ENCODE peak calls at places on chromosome 7, in five cellular contexts. A, N, F, O and B are unnamed samples.
A peak's percentile ranks its signal among the peaks of the same experiment; 100 is the strongest.

GRCh38 chr7:234041-234711 is 41.8 kb downstream of the FAM20C start:
- DNase-seq in A (no peak), N (peak; percentile 55), F (no peak), O (no peak), B (no peak)

GRCh38 chr7:54878339-54878738 is 119.3 kb upstream of the SEC61G start:
- DNase-seq in A (no peak), N (no peak), F (no peak), O (no peak), B (peak; percentile 46)

GRCh38 chr7:117872565-117873055 is 631 bp downstream of the CTTNBP2 start:
- DNase-seq in A (no peak), N (peak; percentile 31), F (peak; percentile 28), O (peak; percentile 6), B (peak; percentile 68)

GRCh38 chr7:136845899-136846465 is 22.5 kb upstream of the CHRM2 start:
- DNase-seq in A (no peak), N (no peak), F (no peak), O (no peak), B (no peak)

GRCh38 chr7:26490631-26491624 is 199.3 kb downstream of the SNX10 start:
- DNase-seq in A (no peak), N (no peak), F (no peak), O (no peak), B (no peak)

GRCh38 chr7:7761340-7761973 is 43.0 kb upstream of the RPA3 start:
- DNase-seq in A (no peak), N (no peak), F (no peak), O (peak; percentile 26), B (no peak)

GRCh38 chr7:5652118-5652517 is 129.3 kb downstream of the RNF216 start:
- DNase-seq in A (no peak), N (no peak), F (no peak), O (no peak), B (no peak)

GRCh38 chr7:82467020-82467419 is 23.4 kb upstream of the CACNA2D1 start:
- DNase-seq in A (no peak), N (no peak), F (no peak), O (no peak), B (no peak)

GRCh38 chr7:41029072-41029492 is 673.8 kb downstream of the INHBA start:
- DNase-seq in A (no peak), N (no peak), F (no peak), O (peak; percentile 41), B (peak; percentile 89)

GRCh38 chr7:101814081-101814995 is 3.1 kb upstream of the CUX1 start:
- DNase-seq in A (peak; percentile 82), N (peak; percentile 48), F (peak; percentile 68), O (no peak), B (peak; percentile 96)

GRCh38 chr7:34058791-34059550 is 153.6 kb downstream of the BMPER start:
- DNase-seq in A (no peak), N (no peak), F (peak; percentile 53), O (no peak), B (no peak)

GRCh38 chr7:85033263-85033662 is 153.6 kb downstream of the SEMA3D start:
- DNase-seq in A (no peak), N (no peak), F (no peak), O (no peak), B (no peak)

GRCh38 chr7:107946881-107947280 is 55.9 kb downstream of the DLD start:
- DNase-seq in A (no peak), N (no peak), F (no peak), O (no peak), B (no peak)

GRCh38 chr7:13308423-13308822 is 621.0 kb downstream of the ARL4A start:
- DNase-seq in A (no peak), N (no peak), F (no peak), O (no peak), B (no peak)

GRCh38 chr7:142568430-142569097 is 180.7 kb upstream of the PRSS1 start:
- DNase-seq in A (no peak), N (no peak), F (no peak), O (no peak), B (peak; percentile 97)

GRCh38 chr7:144671429-144671828 is 164.4 kb downstream of the TPK1 start:
- DNase-seq in A (no peak), N (no peak), F (no peak), O (no peak), B (no peak)

GRCh38 chr7:104552102-104552501 is 223.7 kb downstream of the LHFPL3 start:
- DNase-seq in A (no peak), N (peak; percentile 29), F (no peak), O (peak; percentile 2), B (no peak)

GRCh38 chr7:148142660-148143248 is 447.8 kb upstream of the C7orf33 start:
- DNase-seq in A (no peak), N (no peak), F (no peak), O (peak; percentile 21), B (no peak)

GRCh38 chr7:105835441-105835840 is 41.0 kb downstream of the ATXN7L1 start:
- DNase-seq in A (no peak), N (no peak), F (no peak), O (no peak), B (no peak)
- H3K4me1 ChIP-seq in A (no peaks in the 10 kb centered on the region), N (peaks cover 17% of the 10 kb centered on the region), F (peaks cover 11% of the 10 kb centered on the region), O (peaks cover 52% of the 10 kb centered on the region), B (peaks cover 17% of the 10 kb centered on the region)

DNA sequence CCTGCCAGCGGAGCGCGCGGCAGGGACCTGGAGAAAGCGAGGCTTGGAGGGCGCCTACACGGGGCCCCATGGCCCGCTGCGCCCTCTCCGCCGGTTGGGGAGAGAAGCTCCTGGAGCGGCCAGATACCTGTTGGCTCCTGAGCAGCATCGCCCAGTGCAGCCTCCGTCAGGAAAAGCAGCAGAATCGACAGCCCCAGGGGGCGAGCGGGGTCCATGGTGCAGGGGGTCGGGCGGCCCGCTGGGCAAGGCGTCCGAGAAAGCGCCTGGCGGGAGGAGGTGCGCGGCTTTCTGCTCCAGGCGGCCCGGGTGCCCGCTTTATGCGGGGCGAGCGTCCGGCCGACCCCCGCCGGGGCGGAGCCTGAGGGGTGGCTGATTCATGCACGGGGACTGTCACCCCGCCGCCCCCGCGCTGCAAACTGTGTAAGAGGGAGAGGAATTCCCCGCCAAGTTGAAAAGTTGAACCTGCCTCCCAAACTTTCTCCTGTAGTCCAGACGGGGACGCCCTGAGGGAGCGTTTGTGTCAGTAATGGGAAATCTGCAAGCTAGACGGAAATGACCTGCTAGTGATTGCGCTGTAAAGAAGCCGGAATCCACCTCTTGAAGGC is at the start of gene TFPI2:
- DNase-seq in A (no peak), N (peak; percentile 43), F (peak; percentile 76), O (no peak), B (peak; percentile 84)
- TF ChIP-seq CTCF in A (no peak), N (no peak), F (no peak), O (no peak), B (no peak)

DNA sequence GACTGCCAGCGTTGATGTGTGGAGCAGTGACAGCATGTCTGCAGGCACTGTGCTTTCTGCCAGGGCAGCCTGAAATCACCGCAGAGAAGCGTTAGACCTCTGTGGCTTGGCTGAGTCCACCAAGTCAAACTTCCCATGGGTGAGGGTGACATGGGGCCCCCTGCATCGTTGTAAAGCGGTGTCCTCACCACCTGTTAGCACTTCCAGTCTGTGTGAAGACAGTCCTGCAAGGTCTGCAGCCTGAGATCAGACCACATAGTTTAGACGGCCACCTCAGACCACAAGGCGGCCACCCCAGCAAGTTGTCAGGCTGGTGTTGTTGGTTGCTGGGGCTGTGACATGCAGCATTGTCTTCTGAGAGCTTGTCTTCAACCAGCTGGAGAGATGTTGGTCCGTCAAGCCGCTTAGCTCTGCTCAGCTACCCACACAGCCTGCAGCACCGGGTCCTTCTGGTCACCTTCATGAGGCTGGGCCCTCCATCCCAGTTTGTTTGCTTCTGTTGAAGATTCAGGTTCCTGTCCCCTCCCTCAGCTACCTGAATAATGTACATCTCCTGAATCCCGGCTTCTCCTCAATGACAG is 44.1 kb upstream of the TARP start:
- DNase-seq in A (no peak), N (no peak), F (no peak), O (no peak), B (peak; percentile 37)
- H3K27me3 ChIP-seq in A (no peaks in the 10 kb centered on the region), N (no peaks in the 10 kb centered on the region), F (no peaks in the 10 kb centered on the region), O (peaks cover 14% of the 10 kb centered on the region), B (no peaks in the 10 kb centered on the region)

GRCh38 chr7:152336754-152337368 is 98.9 kb downstream of the KMT2C start:
- DNase-seq in A (no peak), N (no peak), F (no peak), O (peak; percentile 39), B (peak; percentile 37)
- H3K4me1 ChIP-seq in A (no peaks in the 10 kb centered on the region), N (peaks cover 47% of the 10 kb centered on the region), F (peaks cover 5% of the 10 kb centered on the region), O (no peaks in the 10 kb centered on the region), B (peaks cover 12% of the 10 kb centered on the region)

GRCh38 chr7:27918503-27918902 is 178.5 kb downstream of the TAX1BP1 start:
- DNase-seq in A (no peak), N (no peak), F (no peak), O (no peak), B (no peak)

GRCh38 chr7:27917119-27917518 is 177.2 kb downstream of the TAX1BP1 start:
- DNase-seq in A (no peak), N (no peak), F (no peak), O (no peak), B (no peak)

GRCh38 chr7:27920281-27920946 is 180.5 kb downstream of the TAX1BP1 start:
- DNase-seq in A (no peak), N (no peak), F (no peak), O (no peak), B (no peak)

GRCh38 chr7:27916372-27916771 is 176.4 kb downstream of the TAX1BP1 start:
- DNase-seq in A (no peak), N (no peak), F (no peak), O (peak; percentile 44), B (no peak)

GRCh38 chr7:27917774-27918314 is 177.9 kb downstream of the TAX1BP1 start:
- DNase-seq in A (no peak), N (no peak), F (no peak), O (no peak), B (no peak)
- TF ChIP-seq CTCF in A (no peak), N (no peak), F (no peak), O (no peak), B (peak; percentile 9)

GRCh38 chr7:129778770-129779601 is 167.5 kb downstream of the NRF1 start:
- DNase-seq in A (peak; percentile 67), N (no peak), F (no peak), O (no peak), B (peak; percentile 89)
- H3K27me3 ChIP-seq in A (no peaks in the 10 kb centered on the region), N (peaks cover 71% of the 10 kb centered on the region), F (peaks cover 14% of the 10 kb centered on the region), O (no peaks in the 10 kb centered on the region), B (peaks cover 69% of the 10 kb centered on the region)

GRCh38 chr7:134777470-134777869 is 2.0 kb upstream of the CALD1 start:
- DNase-seq in A (no peak), N (no peak), F (no peak), O (no peak), B (no peak)

GRCh38 chr7:134780166-134780853 is 876 bp downstream of the CALD1 start:
- DNase-seq in A (no peak), N (no peak), F (no peak), O (no peak), B (no peak)

GRCh38 chr7:134777908-134778580 is 1.4 kb upstream of the CALD1 start:
- DNase-seq in A (no peak), N (no peak), F (no peak), O (no peak), B (peak; percentile 47)

GRCh38 chr7:134779741-134780065 is 269 bp downstream of the CALD1 start:
- DNase-seq in A (no peak), N (no peak), F (no peak), O (no peak), B (peak; percentile 68)

GRCh38 chr7:134778941-134779740 is at the start of gene CALD1:
- DNase-seq in A (peak; percentile 52), N (peak; percentile 82), F (peak; percentile 72), O (peak; percentile 26), B (peak; percentile 66)
- H3K4me1 ChIP-seq in A (no peaks in the 10 kb centered on the region), N (peaks cover 32% of the 10 kb centered on the region), F (peaks cover 13% of the 10 kb centered on the region), O (peaks cover 11% of the 10 kb centered on the region), B (peaks cover 45% of the 10 kb centered on the region)